ENCODE peak calls at places on chromosomes 1 and 21, in four cellular contexts. K, G, I and N are unnamed samples.

GRCh38 chr1:5297878-5298239 is 643.5 kb downstream of the AJAP1 start:
- DNase-seq in K (no peak), G (no peak), I (no peak), N (no peak)

GRCh38 chr1:34621916-34622315 is 132.9 kb upstream of the GJB5 start:
- DNase-seq in K (no peak), G (no peak), I (no peak), N (no peak)

GRCh38 chr1:183191833-183192232 is 5.8 kb downstream of the LAMC2 start:
- DNase-seq in K (no peak), G (peak; percentile 86), I (no peak), N (no peak)

GRCh38 chr1:53043271-53043670 is 18.7 kb upstream of the PODN start:
- DNase-seq in K (no peak), G (no peak), I (no peak), N (no peak)

GRCh38 chr1:145707183-145707867 is at the start of gene PDZK1:
- DNase-seq in K (no peak), G (no peak), I (no peak), N (no peak)

GRCh38 chr21:43318841-43319781 is 107.8 kb downstream of the SIK1 start:
- DNase-seq in K (no peak), G (peak; percentile 80), I (peak; percentile 57), N (no peak)

GRCh38 chr1:76576876-76577817 is 290.1 kb upstream of the ST6GALNAC5 start:
- DNase-seq in K (no peak), G (no peak), I (no peak), N (no peak)

GRCh38 chr1:90007979-90008404 is 13.1 kb downstream of the ZNF326 start:
- DNase-seq in K (no peak), G (no peak), I (no peak), N (no peak)

GRCh38 chr1:53340660-53341520 is 13.0 kb upstream of the LRP8 start:
- DNase-seq in K (no peak), G (peak; percentile 18), I (no peak), N (no peak)

GRCh38 chr1:175188936-175189335 is 3.6 kb downstream of the KIAA0040 start:
- DNase-seq in K (peak; percentile 62), G (no peak), I (no peak), N (no peak)

GRCh38 chr1:99768525-99769382 is 2.3 kb upstream of the FRRS1 start:
- DNase-seq in K (no peak), G (no peak), I (no peak), N (no peak)

GRCh38 chr1:119675349-119676343 is 27.6 kb upstream of the ZNF697 start:
- DNase-seq in K (peak; percentile 9), G (peak; percentile 78), I (peak; percentile 80), N (peak; percentile 94)

GRCh38 chr21:36747815-36748381 is 49.0 kb downstream of the SIM2 start:
- DNase-seq in K (no peak), G (no peak), I (peak; percentile 43), N (no peak)

DNA sequence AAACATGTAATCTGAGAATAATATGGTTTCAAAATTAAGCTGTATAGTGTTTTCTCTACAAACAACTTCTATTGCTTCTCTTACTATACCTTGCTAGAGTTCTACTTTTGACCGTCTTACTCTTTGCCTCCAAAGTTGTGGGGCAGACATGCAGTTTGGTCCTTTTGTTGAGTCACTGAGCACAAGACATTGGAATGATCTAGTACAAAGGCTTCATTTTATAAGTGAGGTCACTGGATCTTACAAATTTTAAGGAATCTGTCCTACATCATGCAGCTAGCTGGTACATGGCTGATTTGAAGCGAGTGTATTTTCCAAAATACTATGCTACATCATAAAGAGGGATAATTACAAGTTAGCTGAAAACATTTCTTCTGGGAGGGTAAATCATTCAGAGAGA is 28.8 kb downstream of the OR10J1 start:
- DNase-seq in K (no peak), G (no peak), I (no peak), N (no peak)
- H3K9me3 ChIP-seq in K (no peaks in the 10 kb centered on the region), G (no peaks in the 10 kb centered on the region), I (no peaks in the 10 kb centered on the region), N (no peaks in the 10 kb centered on the region)

GRCh38 chr1:4105300-4105880 is 205.3 kb upstream of the C1orf174 start:
- DNase-seq in K (no peak), G (no peak), I (no peak), N (no peak)
- H3K9me3 ChIP-seq in K (no peaks in the 10 kb centered on the region), G (peaks cover 16% of the 10 kb centered on the region), I (no peaks in the 10 kb centered on the region), N (no peaks in the 10 kb centered on the region)

DNA sequence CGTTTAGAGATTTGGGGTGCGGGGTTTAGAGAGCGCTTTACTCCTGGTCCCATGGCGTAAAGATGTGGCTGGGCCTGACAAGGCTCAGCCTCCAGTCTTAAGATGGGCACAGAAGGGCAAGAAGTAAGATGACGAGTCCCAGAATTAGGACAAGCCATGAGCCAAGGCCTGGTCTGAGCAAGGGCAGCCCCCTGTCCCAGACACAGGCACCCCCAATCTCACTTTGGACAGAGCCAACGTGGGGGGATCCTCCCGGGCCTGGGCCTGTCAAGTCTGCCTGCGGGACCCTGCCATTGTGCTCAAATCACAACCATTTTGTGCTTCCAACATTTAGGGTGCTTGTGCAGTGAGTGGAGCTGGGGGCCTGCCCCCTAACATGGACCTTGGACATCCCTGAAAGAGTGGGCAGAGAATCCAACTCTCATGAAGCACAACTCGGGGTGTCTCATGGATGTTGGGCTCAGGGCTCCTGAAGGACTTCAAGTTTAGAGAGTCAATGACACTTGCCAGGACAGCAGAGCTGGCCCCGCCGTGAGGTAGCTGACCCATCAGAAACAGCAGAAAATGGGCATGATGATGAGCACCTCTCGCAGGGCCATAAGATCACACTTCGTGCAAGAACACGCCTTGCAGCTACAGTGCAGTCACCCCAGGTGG is 52.6 kb downstream of the KIF21B start:
- DNase-seq in K (no peak), G (no peak), I (no peak), N (no peak)
- H3K9me3 ChIP-seq in K (no peaks in the 10 kb centered on the region), G (no peaks in the 10 kb centered on the region), I (no peaks in the 10 kb centered on the region), N (no peaks in the 10 kb centered on the region)

DNA sequence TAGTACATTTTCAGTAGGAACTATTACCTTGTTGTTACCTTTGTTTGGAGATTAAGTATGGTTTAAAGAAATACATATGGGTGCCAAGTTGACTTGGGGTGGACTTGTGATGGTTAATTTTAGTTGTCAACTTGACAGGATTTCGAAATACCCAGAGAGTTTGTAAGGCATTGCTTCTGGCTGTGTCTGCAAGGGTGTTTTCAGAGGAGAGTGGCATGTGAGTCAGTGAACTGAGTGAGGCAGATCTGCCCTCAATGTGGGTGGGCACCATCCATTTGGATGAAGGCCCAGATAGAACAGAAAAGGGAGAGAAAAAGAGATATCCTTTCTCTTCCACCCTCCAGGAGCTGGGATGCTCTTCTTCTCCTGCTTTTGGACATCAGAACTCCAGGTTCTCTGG is 315.5 kb downstream of the GPATCH2 start:
- DNase-seq in K (no peak), G (peak; percentile 50), I (no peak), N (no peak)
- H3K9me3 ChIP-seq in K (no peaks in the 10 kb centered on the region), G (no peaks in the 10 kb centered on the region), I (no peaks in the 10 kb centered on the region), N (no peaks in the 10 kb centered on the region)

GRCh38 chr1:143619851-143620250 is 351.9 kb downstream of the FAM72C start:
- DNase-seq in K (no peak), G (no peak), I (no peak), N (no peak)
- H3K9me3 ChIP-seq in K (no peaks in the 10 kb centered on the region), G (no peaks in the 10 kb centered on the region), I (no peaks in the 10 kb centered on the region), N (no peaks in the 10 kb centered on the region)

GRCh38 chr1:118371612-118372011 is 186.6 kb upstream of the SPAG17 start:
- DNase-seq in K (no peak), G (no peak), I (no peak), N (no peak)
- H3K9me3 ChIP-seq in K (peaks cover under 1% of the 10 kb centered on the region), G (peaks cover 6% of the 10 kb centered on the region), I (peaks cover 2% of the 10 kb centered on the region), N (peaks cover 6% of the 10 kb centered on the region)

GRCh38 chr1:247131236-247131635 is 27.1 kb upstream of the ZNF669 start:
- DNase-seq in K (no peak), G (no peak), I (no peak), N (no peak)
- H3K9me3 ChIP-seq in K (peaks cover 60% of the 10 kb centered on the region), G (peaks cover 18% of the 10 kb centered on the region), I (no peaks in the 10 kb centered on the region), N (peaks cover 54% of the 10 kb centered on the region)

DNA sequence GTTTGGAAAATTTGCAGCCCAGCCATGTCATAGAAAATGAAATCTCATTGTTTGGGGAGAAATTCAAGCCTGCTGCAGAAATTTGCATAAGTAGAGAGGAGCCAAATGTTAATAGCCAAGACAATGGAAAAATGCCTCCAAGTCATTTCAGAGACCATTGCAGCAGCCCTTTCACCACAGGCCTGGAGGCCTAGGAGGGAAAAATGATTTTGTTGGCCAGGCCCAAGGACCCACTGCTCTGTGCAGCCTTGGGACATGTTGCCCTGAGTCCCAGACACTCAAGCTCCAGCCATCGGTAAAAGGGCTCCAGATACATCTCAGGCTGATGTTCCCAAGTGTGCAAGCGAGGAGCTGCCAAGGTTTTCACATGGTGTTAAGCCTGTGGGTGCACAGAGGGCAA is 1.1 kb downstream of the KRTAP19-2 start:
- DNase-seq in K (no peak), G (no peak), I (no peak), N (no peak)
- H3K9me3 ChIP-seq in K (peaks cover 6% of the 10 kb centered on the region), G (peaks cover 7% of the 10 kb centered on the region), I (no peaks in the 10 kb centered on the region), N (no peaks in the 10 kb centered on the region)

GRCh38 chr1:82775402-82776000 is 974.8 kb downstream of the ADGRL2 start:
- DNase-seq in K (no peak), G (peak; percentile 3), I (peak; percentile 38), N (no peak)
- H3K9me3 ChIP-seq in K (no peaks in the 10 kb centered on the region), G (no peaks in the 10 kb centered on the region), I (no peaks in the 10 kb centered on the region), N (no peaks in the 10 kb centered on the region)

GRCh38 chr1:248098529-248098928 is 3.5 kb downstream of the OR2L13 start:
- DNase-seq in K (no peak), G (no peak), I (no peak), N (no peak)

GRCh38 chr1:248102847-248103246 is 7.9 kb downstream of the OR2L13 start:
- DNase-seq in K (no peak), G (no peak), I (no peak), N (no peak)
- H3K9me3 ChIP-seq in K (no peaks in the 10 kb centered on the region), G (no peaks in the 10 kb centered on the region), I (no peaks in the 10 kb centered on the region), N (no peaks in the 10 kb centered on the region)